ENCODE peak calls at places on chromosome 3, in eight cellular contexts. One of them, this sample, is unnamed.

GRCh38 chr3:175983369-175983768 is 1124.2 kb downstream of the NAALADL2 start:
- DNase-seq in astrocyte of the spinal cord: no peak
- DNase-seq in adipocyte: peak; percentile 31
- DNase-seq in NCI-H1417: no peak
- DNase-seq in lower lobe of right lung: no peak
- DNase-seq in stimulated activated CD4-positive, alpha-beta T cell treated with anti-CD3 and anti-CD28 coated beads, Interleukin-4, amount 100 ng/mL, for 4 hours: no peak
- DNase-seq in AG10803: peak; percentile 56
- DNase-seq in A172: no peak
- DNase-seq in this sample: no peak

GRCh38 chr3:24601500-24601899 is 106.8 kb upstream of the THRB start:
- DNase-seq in astrocyte of the spinal cord: no peak
- DNase-seq in adipocyte: no peak
- DNase-seq in NCI-H1417: no peak
- DNase-seq in lower lobe of right lung: no peak
- DNase-seq in stimulated activated CD4-positive, alpha-beta T cell treated with anti-CD3 and anti-CD28 coated beads, Interleukin-4, amount 100 ng/mL, for 4 hours: no peak
- DNase-seq in AG10803: no peak
- DNase-seq in A172: no peak
- DNase-seq in this sample: no peak

GRCh38 chr3:15794303-15794771 is 3.4 kb downstream of the ANKRD28 start:
- DNase-seq in astrocyte of the spinal cord: peak; percentile 87
- DNase-seq in adipocyte: peak; percentile 84
- DNase-seq in NCI-H1417: no peak
- DNase-seq in lower lobe of right lung: no peak
- DNase-seq in stimulated activated CD4-positive, alpha-beta T cell treated with anti-CD3 and anti-CD28 coated beads, Interleukin-4, amount 100 ng/mL, for 4 hours: no peak
- DNase-seq in AG10803: peak; percentile 78
- DNase-seq in A172: no peak
- DNase-seq in this sample: peak; percentile 78

GRCh38 chr3:87674397-87675161 is 384.2 kb downstream of the CGGBP1 start:
- DNase-seq in astrocyte of the spinal cord: no peak
- DNase-seq in adipocyte: no peak
- DNase-seq in NCI-H1417: no peak
- DNase-seq in lower lobe of right lung: no peak
- DNase-seq in stimulated activated CD4-positive, alpha-beta T cell treated with anti-CD3 and anti-CD28 coated beads, Interleukin-4, amount 100 ng/mL, for 4 hours: no peak
- DNase-seq in AG10803: no peak
- DNase-seq in A172: no peak
- DNase-seq in this sample: no peak

GRCh38 chr3:13884851-13885703 is 5.2 kb upstream of the WNT7A start:
- DNase-seq in astrocyte of the spinal cord: no peak
- DNase-seq in adipocyte: no peak
- DNase-seq in NCI-H1417: peak; percentile 26
- DNase-seq in lower lobe of right lung: no peak
- DNase-seq in stimulated activated CD4-positive, alpha-beta T cell treated with anti-CD3 and anti-CD28 coated beads, Interleukin-4, amount 100 ng/mL, for 4 hours: peak; percentile 62
- DNase-seq in AG10803: no peak
- DNase-seq in A172: peak; percentile 57
- DNase-seq in this sample: peak; percentile 4

GRCh38 chr3:52754373-52754772 is 16.4 kb downstream of the NEK4 start:
- DNase-seq in astrocyte of the spinal cord: no peak
- DNase-seq in adipocyte: no peak
- DNase-seq in NCI-H1417: no peak
- DNase-seq in lower lobe of right lung: no peak
- DNase-seq in stimulated activated CD4-positive, alpha-beta T cell treated with anti-CD3 and anti-CD28 coated beads, Interleukin-4, amount 100 ng/mL, for 4 hours: no peak
- DNase-seq in AG10803: no peak
- DNase-seq in A172: no peak
- DNase-seq in this sample: no peak

GRCh38 chr3:111392911-111393351 is 149.1 kb upstream of the CD96 start:
- DNase-seq in astrocyte of the spinal cord: peak; percentile 8
- DNase-seq in adipocyte: no peak
- DNase-seq in NCI-H1417: no peak
- DNase-seq in lower lobe of right lung: no peak
- DNase-seq in stimulated activated CD4-positive, alpha-beta T cell treated with anti-CD3 and anti-CD28 coated beads, Interleukin-4, amount 100 ng/mL, for 4 hours: peak; percentile 43
- DNase-seq in AG10803: no peak
- DNase-seq in A172: peak; percentile 36
- DNase-seq in this sample: peak; percentile 32

GRCh38 chr3:46660543-46661523 is 32.6 kb downstream of the ALS2CL start:
- DNase-seq in astrocyte of the spinal cord: no peak
- DNase-seq in adipocyte: no peak
- DNase-seq in NCI-H1417: peak; percentile 17
- DNase-seq in lower lobe of right lung: no peak
- DNase-seq in stimulated activated CD4-positive, alpha-beta T cell treated with anti-CD3 and anti-CD28 coated beads, Interleukin-4, amount 100 ng/mL, for 4 hours: no peak
- DNase-seq in AG10803: no peak
- DNase-seq in A172: no peak
- DNase-seq in this sample: no peak

GRCh38 chr3:179244874-179245273 is 6.0 kb downstream of the KCNMB3 start:
- DNase-seq in astrocyte of the spinal cord: peak; percentile 60
- DNase-seq in adipocyte: no peak
- DNase-seq in NCI-H1417: no peak
- DNase-seq in lower lobe of right lung: no peak
- DNase-seq in stimulated activated CD4-positive, alpha-beta T cell treated with anti-CD3 and anti-CD28 coated beads, Interleukin-4, amount 100 ng/mL, for 4 hours: no peak
- DNase-seq in AG10803: peak; percentile 58
- DNase-seq in A172: peak; percentile 34
- DNase-seq in this sample: no peak

GRCh38 chr3:42489116-42489936 is 13.1 kb upstream of the VIPR1 start:
- DNase-seq in astrocyte of the spinal cord: no peak
- DNase-seq in adipocyte: no peak
- DNase-seq in NCI-H1417: no peak
- DNase-seq in lower lobe of right lung: no peak
- DNase-seq in stimulated activated CD4-positive, alpha-beta T cell treated with anti-CD3 and anti-CD28 coated beads, Interleukin-4, amount 100 ng/mL, for 4 hours: no peak
- DNase-seq in AG10803: no peak
- DNase-seq in A172: no peak
- DNase-seq in this sample: no peak

GRCh38 chr3:196340466-196340865 is 2.3 kb upstream of the TM4SF19 start:
- DNase-seq in astrocyte of the spinal cord: no peak
- DNase-seq in adipocyte: no peak
- DNase-seq in NCI-H1417: no peak
- DNase-seq in lower lobe of right lung: no peak
- DNase-seq in stimulated activated CD4-positive, alpha-beta T cell treated with anti-CD3 and anti-CD28 coated beads, Interleukin-4, amount 100 ng/mL, for 4 hours: no peak
- DNase-seq in AG10803: no peak
- DNase-seq in A172: peak; percentile 36
- DNase-seq in this sample: no peak

GRCh38 chr3:27289769-27290413 is 79.3 kb downstream of the NEK10 start:
- DNase-seq in astrocyte of the spinal cord: peak; percentile 42
- DNase-seq in adipocyte: peak; percentile 43
- DNase-seq in NCI-H1417: no peak
- DNase-seq in lower lobe of right lung: no peak
- DNase-seq in stimulated activated CD4-positive, alpha-beta T cell treated with anti-CD3 and anti-CD28 coated beads, Interleukin-4, amount 100 ng/mL, for 4 hours: no peak
- DNase-seq in AG10803: peak; percentile 57
- DNase-seq in A172: no peak
- DNase-seq in this sample: peak; percentile 48

GRCh38 chr3:9352917-9353823 is 9.7 kb upstream of the THUMPD3 start:
- DNase-seq in astrocyte of the spinal cord: peak; percentile 75
- DNase-seq in adipocyte: peak; percentile 87
- DNase-seq in NCI-H1417: peak; percentile 44
- DNase-seq in lower lobe of right lung: peak; percentile 66
- DNase-seq in stimulated activated CD4-positive, alpha-beta T cell treated with anti-CD3 and anti-CD28 coated beads, Interleukin-4, amount 100 ng/mL, for 4 hours: peak; percentile 46
- DNase-seq in AG10803: peak; percentile 73
- DNase-seq in A172: peak; percentile 72
- DNase-seq in this sample: peak; percentile 79

GRCh38 chr3:18223591-18224338 is 201.4 kb downstream of the SATB1 start:
- DNase-seq in astrocyte of the spinal cord: no peak
- DNase-seq in adipocyte: no peak
- DNase-seq in NCI-H1417: no peak
- DNase-seq in lower lobe of right lung: no peak
- DNase-seq in stimulated activated CD4-positive, alpha-beta T cell treated with anti-CD3 and anti-CD28 coated beads, Interleukin-4, amount 100 ng/mL, for 4 hours: no peak
- DNase-seq in AG10803: no peak
- DNase-seq in A172: no peak
- DNase-seq in this sample: no peak

GRCh38 chr3:123444023-123444422 is 4.9 kb downstream of the ADCY5 start:
- DNase-seq in astrocyte of the spinal cord: no peak
- DNase-seq in adipocyte: no peak
- DNase-seq in NCI-H1417: peak; percentile 67
- DNase-seq in lower lobe of right lung: no peak
- DNase-seq in stimulated activated CD4-positive, alpha-beta T cell treated with anti-CD3 and anti-CD28 coated beads, Interleukin-4, amount 100 ng/mL, for 4 hours: no peak
- DNase-seq in AG10803: peak; percentile 10
- DNase-seq in A172: no peak
- DNase-seq in this sample: no peak

GRCh38 chr3:30448946-30449686 is 157.3 kb upstream of the TGFBR2 start:
- DNase-seq in astrocyte of the spinal cord: no peak
- DNase-seq in adipocyte: peak; percentile 57
- DNase-seq in NCI-H1417: no peak
- DNase-seq in lower lobe of right lung: no peak
- DNase-seq in stimulated activated CD4-positive, alpha-beta T cell treated with anti-CD3 and anti-CD28 coated beads, Interleukin-4, amount 100 ng/mL, for 4 hours: no peak
- DNase-seq in AG10803: peak; percentile 82
- DNase-seq in A172: no peak
- DNase-seq in this sample: no peak

GRCh38 chr3:1092771-1093170 is at the start of gene CNTN6:
- DNase-seq in astrocyte of the spinal cord: peak; percentile 29
- DNase-seq in adipocyte: no peak
- DNase-seq in NCI-H1417: no peak
- DNase-seq in lower lobe of right lung: no peak
- DNase-seq in stimulated activated CD4-positive, alpha-beta T cell treated with anti-CD3 and anti-CD28 coated beads, Interleukin-4, amount 100 ng/mL, for 4 hours: no peak
- DNase-seq in AG10803: peak; percentile 5
- DNase-seq in A172: no peak
- DNase-seq in this sample: no peak

GRCh38 chr3:23987376-23987775 is 42.3 kb downstream of the NR1D2 start:
- DNase-seq in astrocyte of the spinal cord: no peak
- DNase-seq in adipocyte: no peak
- DNase-seq in NCI-H1417: no peak
- DNase-seq in lower lobe of right lung: no peak
- DNase-seq in stimulated activated CD4-positive, alpha-beta T cell treated with anti-CD3 and anti-CD28 coated beads, Interleukin-4, amount 100 ng/mL, for 4 hours: no peak
- DNase-seq in AG10803: no peak
- DNase-seq in A172: no peak
- DNase-seq in this sample: peak; percentile 46

GRCh38 chr3:57184516-57184915 is 15.3 kb downstream of the HESX1 start:
- DNase-seq in astrocyte of the spinal cord: no peak
- DNase-seq in adipocyte: peak; percentile 64
- DNase-seq in NCI-H1417: no peak
- DNase-seq in lower lobe of right lung: no peak
- DNase-seq in stimulated activated CD4-positive, alpha-beta T cell treated with anti-CD3 and anti-CD28 coated beads, Interleukin-4, amount 100 ng/mL, for 4 hours: no peak
- DNase-seq in AG10803: peak; percentile 44
- DNase-seq in A172: no peak
- DNase-seq in this sample: no peak

GRCh38 chr3:20190991-20191390 is 5.0 kb upstream of the SGO1 start:
- DNase-seq in astrocyte of the spinal cord: no peak
- DNase-seq in adipocyte: no peak
- DNase-seq in NCI-H1417: no peak
- DNase-seq in lower lobe of right lung: no peak
- DNase-seq in stimulated activated CD4-positive, alpha-beta T cell treated with anti-CD3 and anti-CD28 coated beads, Interleukin-4, amount 100 ng/mL, for 4 hours: no peak
- DNase-seq in AG10803: no peak
- DNase-seq in A172: no peak
- DNase-seq in this sample: no peak

GRCh38 chr3:18010001-18010400 is 267.6 kb upstream of the TBC1D5 start:
- DNase-seq in astrocyte of the spinal cord: no peak
- DNase-seq in adipocyte: no peak
- DNase-seq in NCI-H1417: no peak
- DNase-seq in lower lobe of right lung: no peak
- DNase-seq in stimulated activated CD4-positive, alpha-beta T cell treated with anti-CD3 and anti-CD28 coated beads, Interleukin-4, amount 100 ng/mL, for 4 hours: no peak
- DNase-seq in AG10803: no peak
- DNase-seq in A172: no peak
- DNase-seq in this sample: peak; percentile 15

GRCh38 chr3:128009952-128010846 is 42.0 kb upstream of the SEC61A1 start:
- DNase-seq in astrocyte of the spinal cord: peak; percentile 2
- DNase-seq in adipocyte: peak; percentile 96
- DNase-seq in NCI-H1417: no peak
- DNase-seq in lower lobe of right lung: no peak
- DNase-seq in stimulated activated CD4-positive, alpha-beta T cell treated with anti-CD3 and anti-CD28 coated beads, Interleukin-4, amount 100 ng/mL, for 4 hours: no peak
- DNase-seq in AG10803: peak; percentile 92
- DNase-seq in A172: no peak
- DNase-seq in this sample: peak; percentile 64

GRCh38 chr3:14345496-14346150 is 56.8 kb upstream of the SLC6A6 start:
- DNase-seq in astrocyte of the spinal cord: no peak
- DNase-seq in adipocyte: peak; percentile 74
- DNase-seq in NCI-H1417: no peak
- DNase-seq in lower lobe of right lung: no peak
- DNase-seq in stimulated activated CD4-positive, alpha-beta T cell treated with anti-CD3 and anti-CD28 coated beads, Interleukin-4, amount 100 ng/mL, for 4 hours: no peak
- DNase-seq in AG10803: no peak
- DNase-seq in A172: no peak
- DNase-seq in this sample: peak; percentile 19

GRCh38 chr3:15645740-15646490 is 44.4 kb downstream of the BTD start:
- DNase-seq in astrocyte of the spinal cord: peak; percentile 92
- DNase-seq in adipocyte: peak; percentile 91
- DNase-seq in NCI-H1417: no peak
- DNase-seq in lower lobe of right lung: no peak
- DNase-seq in stimulated activated CD4-positive, alpha-beta T cell treated with anti-CD3 and anti-CD28 coated beads, Interleukin-4, amount 100 ng/mL, for 4 hours: no peak
- DNase-seq in AG10803: peak; percentile 95
- DNase-seq in A172: peak; percentile 100
- DNase-seq in this sample: peak; percentile 96

GRCh38 chr3:46461971-46462910 is 2.5 kb downstream of the LTF start:
- DNase-seq in astrocyte of the spinal cord: no peak
- DNase-seq in adipocyte: peak; percentile 16
- DNase-seq in NCI-H1417: no peak
- DNase-seq in lower lobe of right lung: no peak
- DNase-seq in stimulated activated CD4-positive, alpha-beta T cell treated with anti-CD3 and anti-CD28 coated beads, Interleukin-4, amount 100 ng/mL, for 4 hours: no peak
- DNase-seq in AG10803: peak; percentile 33
- DNase-seq in A172: no peak
- DNase-seq in this sample: peak; percentile 37

GRCh38 chr3:12121466-12121865 is 37.2 kb downstream of the TIMP4 start:
- DNase-seq in astrocyte of the spinal cord: no peak
- DNase-seq in adipocyte: no peak
- DNase-seq in NCI-H1417: no peak
- DNase-seq in lower lobe of right lung: no peak
- DNase-seq in stimulated activated CD4-positive, alpha-beta T cell treated with anti-CD3 and anti-CD28 coated beads, Interleukin-4, amount 100 ng/mL, for 4 hours: no peak
- DNase-seq in AG10803: no peak
- DNase-seq in A172: no peak
- DNase-seq in this sample: no peak

GRCh38 chr3:139226731-139227130 is 117.1 kb upstream of the MRPS22 start:
- DNase-seq in astrocyte of the spinal cord: no peak
- DNase-seq in adipocyte: no peak
- DNase-seq in NCI-H1417: no peak
- DNase-seq in lower lobe of right lung: no peak
- DNase-seq in stimulated activated CD4-positive, alpha-beta T cell treated with anti-CD3 and anti-CD28 coated beads, Interleukin-4, amount 100 ng/mL, for 4 hours: no peak
- DNase-seq in AG10803: no peak
- DNase-seq in A172: no peak
- DNase-seq in this sample: no peak

GRCh38 chr3:16302082-16302631 is 37.1 kb downstream of the OXNAD1 start:
- DNase-seq in astrocyte of the spinal cord: no peak
- DNase-seq in adipocyte: no peak
- DNase-seq in NCI-H1417: no peak
- DNase-seq in lower lobe of right lung: no peak
- DNase-seq in stimulated activated CD4-positive, alpha-beta T cell treated with anti-CD3 and anti-CD28 coated beads, Interleukin-4, amount 100 ng/mL, for 4 hours: no peak
- DNase-seq in AG10803: no peak
- DNase-seq in A172: no peak
- DNase-seq in this sample: no peak

GRCh38 chr3:150771600-150771999 is 8.6 kb upstream of the SIAH2 start:
- DNase-seq in astrocyte of the spinal cord: no peak
- DNase-seq in adipocyte: no peak
- DNase-seq in NCI-H1417: no peak
- DNase-seq in lower lobe of right lung: no peak
- DNase-seq in stimulated activated CD4-positive, alpha-beta T cell treated with anti-CD3 and anti-CD28 coated beads, Interleukin-4, amount 100 ng/mL, for 4 hours: no peak
- DNase-seq in AG10803: no peak
- DNase-seq in A172: no peak
- DNase-seq in this sample: no peak

GRCh38 chr3:52481819-52482521 is 13.2 kb upstream of the STAB1 start:
- DNase-seq in astrocyte of the spinal cord: no peak
- DNase-seq in adipocyte: peak; percentile 31
- DNase-seq in NCI-H1417: no peak
- DNase-seq in lower lobe of right lung: no peak
- DNase-seq in stimulated activated CD4-positive, alpha-beta T cell treated with anti-CD3 and anti-CD28 coated beads, Interleukin-4, amount 100 ng/mL, for 4 hours: no peak
- DNase-seq in AG10803: no peak
- DNase-seq in A172: no peak
- DNase-seq in this sample: peak; percentile 30

GRCh38 chr3:43958005-43958770 is 267.4 kb downstream of the ABHD5 start:
- DNase-seq in astrocyte of the spinal cord: no peak
- DNase-seq in adipocyte: no peak
- DNase-seq in NCI-H1417: no peak
- DNase-seq in lower lobe of right lung: no peak
- DNase-seq in stimulated activated CD4-positive, alpha-beta T cell treated with anti-CD3 and anti-CD28 coated beads, Interleukin-4, amount 100 ng/mL, for 4 hours: no peak
- DNase-seq in AG10803: no peak
- DNase-seq in A172: no peak
- DNase-seq in this sample: no peak

GRCh38 chr3:107620534-107620933 is 97.8 kb downstream of the BBX start:
- DNase-seq in astrocyte of the spinal cord: no peak
- DNase-seq in adipocyte: no peak
- DNase-seq in NCI-H1417: no peak
- DNase-seq in lower lobe of right lung: no peak
- DNase-seq in stimulated activated CD4-positive, alpha-beta T cell treated with anti-CD3 and anti-CD28 coated beads, Interleukin-4, amount 100 ng/mL, for 4 hours: no peak
- DNase-seq in AG10803: no peak
- DNase-seq in A172: no peak
- DNase-seq in this sample: no peak

GRCh38 chr3:43194490-43195115 is 88.7 kb upstream of the POMGNT2 start:
- DNase-seq in astrocyte of the spinal cord: no peak
- DNase-seq in adipocyte: no peak
- DNase-seq in NCI-H1417: no peak
- DNase-seq in lower lobe of right lung: no peak
- DNase-seq in stimulated activated CD4-positive, alpha-beta T cell treated with anti-CD3 and anti-CD28 coated beads, Interleukin-4, amount 100 ng/mL, for 4 hours: peak; percentile 17
- DNase-seq in AG10803: no peak
- DNase-seq in A172: no peak
- DNase-seq in this sample: no peak

GRCh38 chr3:71524688-71525087 is 58.8 kb downstream of the FOXP1 start:
- DNase-seq in astrocyte of the spinal cord: no peak
- DNase-seq in adipocyte: no peak
- DNase-seq in NCI-H1417: no peak
- DNase-seq in lower lobe of right lung: no peak
- DNase-seq in stimulated activated CD4-positive, alpha-beta T cell treated with anti-CD3 and anti-CD28 coated beads, Interleukin-4, amount 100 ng/mL, for 4 hours: no peak
- DNase-seq in AG10803: no peak
- DNase-seq in A172: no peak
- DNase-seq in this sample: no peak